ENCODE peak calls at places on chromosomes 1 and 21, in four cellular contexts. F is NB4, A is neural crest cell, M is NCI-H1694. N is an unnamed sample.

GRCh38 chr1:160117709-160118183 is 2.2 kb downstream of the ATP1A2 start:
- DNase-seq in F (no peak), A (no peak), M (no peak), N (peak)

GRCh38 chr21:46181436-46181835 is 2.8 kb downstream of the SPATC1L start:
- DNase-seq in F (no peak), A (no peak), M (no peak), N (no peak)

GRCh38 chr1:76546354-76546933 is 320.8 kb upstream of the ST6GALNAC5 start:
- DNase-seq in F (no peak), A (no peak), M (no peak), N (peak)

GRCh38 chr21:45769239-45769758 is 125.8 kb downstream of the PCBP3 start:
- DNase-seq in F (no peak), A (no peak), M (no peak), N (no peak)

GRCh38 chr21:31741116-31741515 is 9.2 kb upstream of the SCAF4 start:
- DNase-seq in F (no peak), A (no peak), M (no peak), N (no peak)

GRCh38 chr1:234851450-234852438 is 241.8 kb upstream of the IRF2BP2 start:
- DNase-seq in F (peak), A (no peak), M (no peak), N (no peak)

GRCh38 chr1:186218661-186219352 is 156.2 kb downstream of the TPR start:
- DNase-seq in F (no peak), A (no peak), M (no peak), N (no peak)

GRCh38 chr1:23610677-23611076 is 51.4 kb upstream of the ID3 start:
- DNase-seq in F (no peak), A (no peak), M (no peak), N (no peak)

GRCh38 chr1:177287996-177288395 is 117.2 kb downstream of the BRINP2 start:
- DNase-seq in F (no peak), A (no peak), M (no peak), N (no peak)